ENCODE peak calls at places on chromosomes 1 and 21, in nine cellular contexts. B, T, K, E, Q, W, N, C and F are unnamed samples. For H3K27me3, the result is how much of the 10 kb centered on the place peaks cover.

GRCh38 chr1:228697209-228698016 is 37.9 kb upstream of the RHOU start:
- DNase-seq in B (peak), T (peak), K (peak), E (peak), Q (peak), W (peak), N (peak), C (no peak), F (peak)

GRCh38 chr1:12100071-12100470 is 37.0 kb downstream of the TNFRSF8 start:
- DNase-seq in B (peak), T (no peak), K (no peak), E (no peak), Q (no peak), W (no peak), N (no peak), C (no peak), F (no peak)

GRCh38 chr21:15415541-15416261 is 314.1 kb upstream of the USP25 start:
- DNase-seq in B (no peak), T (no peak), K (no peak), E (no peak), Q (no peak), W (no peak), N (no peak), C (no peak), F (no peak)

GRCh38 chr1:65813956-65814355 is 21.3 kb downstream of the PDE4B start:
- DNase-seq in B (peak), T (no peak), K (no peak), E (no peak), Q (no peak), W (no peak), N (peak), C (no peak), F (peak)

GRCh38 chr1:98732985-98733781 is 71.7 kb downstream of the SNX7 start:
- DNase-seq in B (no peak), T (no peak), K (no peak), E (no peak), Q (no peak), W (no peak), N (no peak), C (no peak), F (no peak)

GRCh38 chr1:44661786-44662682 is 12.2 kb downstream of the TMEM53 start:
- DNase-seq in B (no peak), T (no peak), K (no peak), E (no peak), Q (no peak), W (no peak), N (no peak), C (no peak), F (no peak)

GRCh38 chr1:219374167-219374566 is 200.5 kb downstream of the LYPLAL1 start:
- DNase-seq in B (no peak), T (no peak), K (no peak), E (no peak), Q (no peak), W (no peak), N (no peak), C (no peak), F (no peak)

GRCh38 chr1:25190260-25190659 is 42.0 kb downstream of the SYF2 start:
- DNase-seq in B (no peak), T (no peak), K (no peak), E (no peak), Q (no peak), W (no peak), N (no peak), C (no peak), F (no peak)

GRCh38 chr21:39232926-39233325 is 49.7 kb upstream of the PSMG1 start:
- DNase-seq in B (no peak), T (no peak), K (no peak), E (no peak), Q (no peak), W (no peak), N (no peak), C (no peak), F (no peak)

GRCh38 chr1:66575739-66576138 is 41.8 kb downstream of the SGIP1 start:
- DNase-seq in B (no peak), T (peak), K (no peak), E (no peak), Q (no peak), W (no peak), N (peak), C (no peak), F (peak)

GRCh38 chr1:91596474-91596873 is 95.8 kb downstream of the CDC7 start:
- DNase-seq in B (peak), T (no peak), K (no peak), E (no peak), Q (no peak), W (no peak), N (peak), C (no peak), F (no peak)

GRCh38 chr21:42068256-42068545 is 2.9 kb upstream of the UMODL1 start:
- DNase-seq in B (no peak), T (no peak), K (no peak), E (no peak), Q (no peak), W (no peak), N (no peak), C (no peak), F (no peak)

GRCh38 chr1:65681101-65681500 is 111.6 kb upstream of the PDE4B start:
- DNase-seq in B (peak), T (no peak), K (no peak), E (no peak), Q (no peak), W (no peak), N (peak), C (no peak), F (no peak)

GRCh38 chr1:94851571-94851970 is 31.4 kb downstream of the SLC44A3 start:
- DNase-seq in B (no peak), T (no peak), K (no peak), E (no peak), Q (no peak), W (no peak), N (no peak), C (no peak), F (no peak)

GRCh38 chr1:240312872-240313271 is 221.2 kb downstream of the FMN2 start:
- DNase-seq in B (peak), T (no peak), K (no peak), E (no peak), Q (no peak), W (no peak), N (peak), C (no peak), F (no peak)

GRCh38 chr1:47411441-47411840 is 4.6 kb upstream of the FOXE3 start:
- DNase-seq in B (no peak), T (no peak), K (no peak), E (no peak), Q (no peak), W (no peak), N (peak), C (no peak), F (no peak)

GRCh38 chr1:6475381-6476133 is 9.6 kb upstream of the TNFRSF25 start:
- DNase-seq in B (peak), T (peak), K (no peak), E (no peak), Q (peak), W (peak), N (no peak), C (peak), F (peak)

GRCh38 chr1:198171667-198172294 is 15.0 kb downstream of the NEK7 start:
- DNase-seq in B (no peak), T (no peak), K (no peak), E (no peak), Q (no peak), W (no peak), N (no peak), C (no peak), F (no peak)

GRCh38 chr1:55364216-55364615 is 149.1 kb upstream of the USP24 start:
- DNase-seq in B (no peak), T (no peak), K (no peak), E (no peak), Q (no peak), W (no peak), N (no peak), C (no peak), F (no peak)

GRCh38 chr1:85027242-85027983 is 20.9 kb downstream of the MCOLN3 start:
- DNase-seq in B (peak), T (no peak), K (no peak), E (no peak), Q (no peak), W (no peak), N (no peak), C (no peak), F (no peak)

GRCh38 chr1:33004628-33005027 is 32.1 kb downstream of the AK2 start:
- DNase-seq in B (peak), T (no peak), K (no peak), E (no peak), Q (no peak), W (no peak), N (peak), C (no peak), F (no peak)

GRCh38 chr1:31715097-31715872 is 11.5 kb upstream of the COL16A1 start:
- DNase-seq in B (peak), T (peak), K (peak), E (peak), Q (peak), W (peak), N (peak), C (peak), F (peak)

GRCh38 chr1:27042670-27043069 is 30.0 kb upstream of the TENT5B start:
- DNase-seq in B (no peak), T (no peak), K (no peak), E (no peak), Q (no peak), W (no peak), N (no peak), C (no peak), F (no peak)

GRCh38 chr1:150106331-150106730 is 38.8 kb downstream of the VPS45 start:
- DNase-seq in B (no peak), T (no peak), K (no peak), E (no peak), Q (no peak), W (no peak), N (no peak), C (no peak), F (no peak)

GRCh38 chr1:243798726-243799125 is 51.3 kb downstream of the AKT3 start:
- DNase-seq in B (peak), T (no peak), K (no peak), E (no peak), Q (no peak), W (no peak), N (peak), C (no peak), F (no peak)

GRCh38 chr1:85553416-85553815 is 27.1 kb upstream of the CCN1 start:
- DNase-seq in B (no peak), T (no peak), K (no peak), E (no peak), Q (no peak), W (no peak), N (no peak), C (no peak), F (no peak)

GRCh38 chr21:21612446-21612845 is 614.2 kb downstream of the NCAM2 start:
- DNase-seq in B (peak), T (no peak), K (no peak), E (no peak), Q (no peak), W (no peak), N (peak), C (no peak), F (no peak)

GRCh38 chr1:170247751-170248521 is 102.2 kb downstream of the NTMT2 start:
- DNase-seq in B (no peak), T (no peak), K (no peak), E (no peak), Q (no peak), W (no peak), N (no peak), C (no peak), F (no peak)

GRCh38 chr1:177927021-177927596 is 42.7 kb downstream of the SEC16B start:
- DNase-seq in B (peak), T (no peak), K (no peak), E (no peak), Q (no peak), W (no peak), N (peak), C (no peak), F (no peak)

GRCh38 chr1:30810416-30811105 is 53.0 kb upstream of the LAPTM5 start:
- DNase-seq in B (no peak), T (no peak), K (no peak), E (no peak), Q (no peak), W (no peak), N (no peak), C (no peak), F (no peak)

GRCh38 chr1:215894617-215895016 is 327.5 kb downstream of the KCTD3 start:
- DNase-seq in B (no peak), T (no peak), K (no peak), E (no peak), Q (no peak), W (no peak), N (no peak), C (no peak), F (no peak)

GRCh38 chr1:193181526-193181925 is 4.9 kb downstream of the B3GALT2 start:
- DNase-seq in B (no peak), T (no peak), K (no peak), E (no peak), Q (no peak), W (no peak), N (no peak), C (no peak), F (no peak)

DNA sequence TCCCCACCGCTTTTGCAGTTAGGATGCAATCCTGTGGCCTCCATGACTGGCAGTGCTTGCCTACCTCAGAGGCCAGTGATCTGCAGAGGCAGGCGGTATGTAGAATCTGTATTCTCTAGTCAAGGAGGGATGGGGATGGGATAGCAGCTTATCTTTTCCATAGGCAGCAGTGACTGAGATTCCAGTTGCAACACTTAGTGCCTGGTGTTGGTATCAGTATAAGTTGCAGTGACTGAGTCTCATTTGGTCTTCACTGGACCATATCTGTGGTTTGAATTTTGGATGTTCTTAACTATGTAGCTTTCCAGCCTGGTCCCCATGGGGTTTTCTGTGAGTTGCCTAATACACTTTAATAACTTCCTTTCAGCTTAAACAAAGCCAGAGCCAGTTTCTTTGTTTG is 16.5 kb downstream of the DYRK1A start:
- DNase-seq in B (no peak), T (no peak), K (no peak), E (no peak), Q (no peak), W (no peak), N (no peak), C (no peak), F (no peak)
- H3K4me3 ChIP-seq in B (no peak), T (no peak), K (no peak), E (no peak), Q (no peak), W (no peak), N (no peak), C (no peak), F (no peak)

DNA sequence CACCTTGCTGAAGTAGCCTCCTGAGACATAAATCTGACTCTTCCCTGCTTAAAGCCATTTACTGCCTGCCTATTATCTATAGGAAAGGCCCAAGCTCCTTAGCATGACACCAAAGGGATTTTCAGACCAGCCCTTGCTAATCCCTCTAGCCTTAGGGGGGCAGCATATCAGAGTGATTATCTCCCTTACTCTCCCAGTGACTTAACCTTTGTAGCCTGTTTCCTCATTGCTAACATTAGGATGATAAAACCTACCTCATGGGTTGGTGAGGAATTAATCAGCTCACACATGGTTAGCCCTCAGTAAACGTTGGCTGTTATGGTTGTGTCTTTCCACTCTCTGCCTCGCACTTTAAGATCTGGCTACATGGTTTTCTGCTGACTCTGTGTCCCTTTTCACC is 70.1 kb downstream of the ROR1 start:
- DNase-seq in B (no peak), T (no peak), K (no peak), E (no peak), Q (no peak), W (no peak), N (no peak), C (no peak), F (no peak)
- TF ChIP-seq CTCF in B (peak), T (no peak), K (no peak), E (no peak), Q (no peak), W (no peak), N (no peak), C (peak), F (no peak)

DNA sequence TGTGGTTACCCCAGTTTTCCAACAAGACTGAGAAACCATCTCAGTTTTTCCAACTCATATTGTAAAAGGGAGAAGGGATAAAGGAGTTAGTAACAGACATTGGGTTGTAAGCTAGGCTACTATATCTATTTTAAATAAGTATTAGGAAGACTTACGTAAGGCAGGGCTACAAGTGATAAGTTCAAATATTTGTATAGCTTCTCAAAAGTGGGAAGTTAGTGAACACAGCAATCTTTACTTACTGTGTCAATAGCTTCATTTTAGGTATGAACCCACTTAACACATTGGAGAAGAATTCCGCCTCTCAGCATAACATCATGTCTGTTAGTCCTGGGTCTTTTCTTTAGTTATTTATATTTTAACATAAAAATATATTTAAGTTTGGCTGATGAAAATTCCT is 320.1 kb downstream of the TPR start:
- DNase-seq in B (no peak), T (no peak), K (no peak), E (no peak), Q (no peak), W (no peak), N (no peak), C (no peak), F (no peak)
- H3K27me3 ChIP-seq in B (under half), T (under half), K (under half), E (under half), Q (under half), W (under half), N (under half), C (under half), F (under half)

DNA sequence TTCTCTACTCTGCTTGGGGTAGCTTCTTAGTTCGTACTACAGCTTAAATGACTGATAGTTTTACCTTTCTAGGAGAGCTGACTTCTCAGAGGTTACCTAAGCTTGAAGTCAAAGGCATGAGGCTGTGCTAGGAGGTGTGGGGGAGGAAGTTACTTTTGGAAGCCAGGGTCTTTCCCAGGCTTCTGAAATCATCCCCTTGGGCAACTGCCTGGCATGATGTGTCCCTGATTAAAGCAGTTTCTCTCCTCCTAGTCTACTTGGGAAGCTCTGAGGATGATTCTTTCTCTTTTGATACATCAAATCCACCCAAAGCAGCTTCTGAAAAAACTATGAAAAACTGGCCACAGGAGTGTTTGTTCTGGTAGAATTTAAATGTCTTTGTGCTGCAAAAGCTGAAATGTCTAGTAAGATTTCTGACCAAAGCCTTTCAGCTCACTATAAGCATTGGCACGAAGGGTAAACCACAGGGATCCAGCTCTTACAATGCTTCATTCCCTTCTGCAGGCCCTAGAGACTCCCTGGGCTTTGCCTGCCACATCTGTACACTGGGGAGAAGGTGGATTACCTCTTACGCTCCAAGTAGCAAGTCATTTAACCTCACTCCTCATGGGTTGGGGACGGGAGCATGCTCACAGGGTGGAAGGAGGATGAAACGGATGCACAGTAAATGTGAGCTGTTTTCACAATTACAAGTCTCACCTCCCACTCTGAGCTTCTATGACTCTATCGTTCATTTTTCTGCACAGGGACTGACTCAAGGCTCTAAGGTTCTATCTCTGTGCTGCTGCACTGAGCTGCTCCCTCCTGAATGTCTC is 59.6 kb downstream of the RUNX1 start:
- DNase-seq in B (no peak), T (no peak), K (no peak), E (no peak), Q (no peak), W (no peak), N (no peak), C (no peak), F (no peak)
- H3K4me3 ChIP-seq in B (no peak), T (no peak), K (no peak), E (no peak), Q (no peak), W (no peak), N (no peak), C (no peak), F (no peak)

GRCh38 chr21:16454371-16454770 is 724.6 kb downstream of the USP25 start:
- DNase-seq in B (no peak), T (no peak), K (no peak), E (no peak), Q (no peak), W (no peak), N (no peak), C (no peak), F (no peak)
- TF ChIP-seq CTCF in B (peak), T (no peak), K (no peak), E (no peak), Q (peak), W (no peak), N (peak), C (no peak), F (peak)

DNA sequence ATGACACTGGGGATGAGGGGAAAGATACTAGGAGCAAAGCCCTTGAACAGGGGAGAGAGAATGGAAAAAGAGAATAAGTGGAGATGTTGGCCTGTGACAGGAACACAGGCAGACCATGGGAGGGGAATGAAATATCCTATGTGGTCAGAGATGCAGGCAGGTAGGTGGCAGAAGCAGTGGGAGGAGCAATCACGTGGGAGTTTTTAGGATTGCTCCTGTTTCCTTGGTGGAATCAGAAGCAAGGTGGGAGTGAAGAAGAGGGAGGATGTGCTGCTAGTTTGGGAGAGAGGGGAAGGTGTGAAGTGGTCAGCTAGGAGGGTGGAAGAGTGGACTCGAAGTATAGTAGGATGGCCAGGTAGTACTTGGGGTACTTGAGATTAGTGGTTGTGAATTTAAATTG is 46.4 kb upstream of the CDC42BPA start:
- DNase-seq in B (no peak), T (no peak), K (no peak), E (no peak), Q (no peak), W (no peak), N (no peak), C (no peak), F (no peak)
- H3K27me3 ChIP-seq in B (under half), T (under half), K (under half), E (under half), Q (under half), W (under half), N (under half), C (under half), F (under half)